ENCODE peak calls at places on chromosomes 6 and 20, in four cellular contexts. N is upper lobe of right lung, M is left lung, V is tibial artery. E is an unnamed sample.

GRCh38 chr20:37314617-37315292 is 25.3 kb downstream of the MANBAL start:
- DNase-seq in M (no peak), V (peak; percentile 83), N (no peak), E (no peak)

GRCh38 chr20:34704177-34705007 is at the start of gene TP53INP2:
- DNase-seq in M (peak; percentile 95), V (peak; percentile 96), N (peak; percentile 96), E (peak; percentile 88)

GRCh38 chr6:124432632-124433031 is 529.6 kb upstream of the RNF217 start:
- DNase-seq in V (no peak), M (no peak), N (no peak), E (no peak)

GRCh38 chr6:5781966-5782556 is 224.7 kb downstream of the NRN1 start:
- DNase-seq in N (no peak), V (no peak), M (no peak), E (no peak)

GRCh38 chr20:47233333-47234188 is 122.9 kb downstream of the ZMYND8 start:
- DNase-seq in N (no peak), V (no peak), M (no peak), E (no peak)

GRCh38 chr6:159163901-159164370 is 5.3 kb upstream of the FNDC1 start:
- DNase-seq in N (no peak), V (no peak), M (no peak), E (no peak)

GRCh38 chr6:167441653-167442644 is 117.1 kb downstream of the TTLL2 start:
- DNase-seq in V (no peak), N (no peak), M (no peak), E (no peak)

GRCh38 chr20:40778894-40779496 is 90.0 kb upstream of the MAFB start:
- DNase-seq in N (no peak), V (no peak), M (no peak), E (no peak)

GRCh38 chr20:51608060-51608459 is 65.5 kb upstream of the NFATC2 start:
- DNase-seq in V (no peak), M (no peak), N (no peak), E (no peak)

GRCh38 chr20:11379257-11380011 is 538.3 kb upstream of the BTBD3 start:
- DNase-seq in V (no peak), N (no peak), M (peak; percentile 44), E (no peak)

GRCh38 chr6:39393075-39393474 is 70.6 kb upstream of the KCNK16 start:
- DNase-seq in N (no peak), M (no peak), V (no peak), E (no peak)

GRCh38 chr20:51732454-51732791 is 35.8 kb downstream of the ATP9A start:
- DNase-seq in V (no peak), M (no peak), N (no peak), E (no peak)

GRCh38 chr6:132648356-132648755 is 10.6 kb downstream of the TAAR1 start:
- DNase-seq in V (no peak), M (no peak), N (no peak), E (no peak)

GRCh38 chr6:75893058-75893775 is 144.2 kb downstream of the MYO6 start:
- DNase-seq in M (no peak), V (no peak), N (no peak), E (no peak)

GRCh38 chr6:7910654-7911344 is at the start of gene TXNDC5:
- DNase-seq in V (peak; percentile 89), N (peak; percentile 93), M (peak; percentile 96), E (peak; percentile 55)

GRCh38 chr6:135325624-135326424 is 144.7 kb downstream of the MYB start:
- DNase-seq in N (no peak), M (no peak), V (no peak), E (no peak)

GRCh38 chr6:52286798-52287432 is 2.4 kb upstream of the MCM3 start:
- DNase-seq in N (peak; percentile 78), V (peak; percentile 74), M (no peak), E (peak; percentile 50)

GRCh38 chr6:13194852-13195251 is 133.5 kb downstream of the TBC1D7 start:
- DNase-seq in N (no peak), V (no peak), M (peak; percentile 73), E (no peak)

GRCh38 chr6:33215761-33216649 is 7.7 kb downstream of the RING1 start:
- DNase-seq in V (peak; percentile 35), M (no peak), N (no peak), E (no peak)

GRCh38 chr6:37998366-37998765 is 178.8 kb downstream of the ZFAND3 start:
- DNase-seq in M (no peak), N (no peak), V (no peak), E (no peak)

GRCh38 chr6:50113114-50113857 is 63.6 kb upstream of the DEFB112 start:
- DNase-seq in M (peak; percentile 2), N (no peak), V (no peak), E (no peak)

GRCh38 chr20:36548006-36548315 is 6.6 kb downstream of the MYL9 start:
- DNase-seq in V (peak; percentile 70), N (no peak), M (no peak), E (no peak)

GRCh38 chr6:130365166-130366010 is 429 bp upstream of the TMEM200A start:
- DNase-seq in M (peak; percentile 80), V (no peak), N (peak; percentile 73), E (peak; percentile 15)

GRCh38 chr6:52840763-52841585 is at the start of gene GSTA5:
- DNase-seq in M (no peak), V (no peak), N (no peak), E (no peak)

GRCh38 chr6:6931047-6932025 is 176.4 kb upstream of the RREB1 start:
- DNase-seq in V (no peak), M (no peak), N (no peak), E (no peak)

GRCh38 chr6:157586088-157586414 is 205.1 kb downstream of the ZDHHC14 start:
- DNase-seq in M (no peak), V (no peak), N (no peak), E (no peak)

GRCh38 chr6:21158149-21158548 is 435.4 kb upstream of the SOX4 start:
- DNase-seq in M (no peak), N (no peak), V (no peak), E (no peak)

GRCh38 chr6:28142446-28142845 is 763 bp downstream of the ZKSCAN8 start:
- DNase-seq in N (no peak), M (no peak), V (no peak), E (no peak)

GRCh38 chr6:5050009-5050408 is 35.1 kb upstream of the PPP1R3G start:
- DNase-seq in V (no peak), M (no peak), N (no peak), E (no peak)

GRCh38 chr20:36084897-36085617 is 69.5 kb upstream of the EPB41L1 start:
- DNase-seq in N (no peak), M (no peak), V (no peak), E (no peak)

GRCh38 chr6:9484686-9485085 is 930.2 kb downstream of the TFAP2A start:
- DNase-seq in N (no peak), M (no peak), V (no peak), E (no peak)

GRCh38 chr20:56160956-56161355 is 87.6 kb upstream of the MC3R start:
- DNase-seq in M (no peak), V (no peak), N (no peak), E (no peak)

GRCh38 chr6:29926795-29927427 is 15.4 kb upstream of the HLA-A start:
- DNase-seq in N (peak; percentile 91), M (peak; percentile 95), V (peak; percentile 83), E (peak; percentile 79)

GRCh38 chr6:117215353-117216090 is 49.8 kb upstream of the VGLL2 start:
- DNase-seq in N (no peak), M (no peak), V (no peak), E (no peak)
- H3K9me3 ChIP-seq in N (no peaks in the 10 kb centered on the region), M (no peaks in the 10 kb centered on the region), V (no peaks in the 10 kb centered on the region), E (no peaks in the 10 kb centered on the region)

DNA sequence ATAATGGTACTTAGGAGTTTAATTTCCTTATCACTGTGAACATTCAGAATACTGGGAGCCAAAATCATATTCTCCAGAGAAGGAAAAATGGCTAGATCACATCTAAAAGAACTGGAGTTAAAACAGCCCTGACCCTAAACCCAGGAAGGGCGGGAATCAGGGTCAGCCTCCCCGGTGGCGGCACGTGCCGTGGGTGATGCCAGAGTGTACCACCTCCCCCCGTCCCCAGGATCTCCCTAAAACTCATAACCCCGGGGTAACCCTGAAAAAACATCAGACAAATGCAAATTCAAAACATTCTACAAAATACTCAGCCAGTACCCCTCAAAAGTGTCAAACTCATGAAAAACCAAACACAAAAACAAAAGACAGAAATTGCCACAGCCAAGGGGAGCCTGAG is 148.3 kb downstream of the DLL1 start:
- DNase-seq in V (peak; percentile 27), M (no peak), N (peak; percentile 45), E (no peak)
- H3K9me3 ChIP-seq in V (no peaks in the 10 kb centered on the region), M (no peaks in the 10 kb centered on the region), N (no peaks in the 10 kb centered on the region), E (no peaks in the 10 kb centered on the region)

DNA sequence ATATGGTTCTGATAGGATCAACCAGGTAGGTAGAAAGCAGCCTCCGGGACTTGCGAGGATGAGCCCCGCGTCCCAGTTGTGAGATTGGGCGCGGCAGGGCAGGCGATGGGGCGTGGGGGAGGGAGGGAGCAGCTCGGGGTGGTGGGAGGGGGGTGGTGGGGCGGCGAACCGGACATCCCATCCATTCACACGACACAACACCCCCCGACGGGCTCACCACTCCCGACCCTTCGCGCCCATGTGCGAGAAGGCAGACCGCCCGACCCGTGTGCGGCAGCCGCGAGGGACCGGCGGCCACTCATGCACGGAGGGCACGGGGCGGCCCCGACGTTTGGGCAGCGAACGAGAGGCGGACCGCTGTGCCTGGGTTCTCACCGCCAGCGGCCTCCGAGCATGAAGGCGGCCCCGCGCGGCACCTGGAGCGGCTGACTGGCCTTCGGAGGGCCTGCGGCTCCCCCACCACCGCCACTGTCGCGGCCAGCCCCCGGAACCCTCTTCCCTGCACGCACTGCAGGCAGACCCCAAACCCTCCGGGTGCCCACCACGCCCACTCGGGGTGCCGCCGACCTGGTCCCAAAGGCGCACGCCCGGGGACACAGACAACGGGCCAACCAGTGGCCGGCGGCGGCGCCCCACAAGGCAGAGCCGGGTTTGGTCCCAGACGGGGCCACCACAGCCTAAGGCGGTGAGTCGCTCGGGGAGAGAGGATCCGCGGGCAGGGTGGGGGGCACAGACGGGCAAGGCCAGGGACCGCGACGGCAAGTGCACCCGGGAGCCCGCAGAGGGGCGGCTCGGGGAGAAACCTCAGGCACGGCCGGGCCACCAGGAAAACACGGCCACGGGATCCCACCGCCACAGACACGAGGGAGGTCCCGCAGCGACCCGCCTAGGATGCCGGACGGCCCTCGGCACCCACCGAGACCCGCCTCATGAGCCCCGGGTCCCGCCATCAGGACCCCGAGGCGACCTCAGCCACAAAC is 769.2 kb upstream of the DEFB115 start:
- DNase-seq in M (peak; percentile 79), N (no peak), V (no peak), E (no peak)
- H3K9me3 ChIP-seq in M (no peaks in the 10 kb centered on the region), N (no peaks in the 10 kb centered on the region), V (peaks cover 47% of the 10 kb centered on the region), E (no peaks in the 10 kb centered on the region)

GRCh38 chr20:59645316-59645715 is 41.0 kb downstream of the PHACTR3 start:
- DNase-seq in N (no peak), V (no peak), M (no peak), E (no peak)

GRCh38 chr20:59646487-59646886 is 42.1 kb downstream of the PHACTR3 start:
- DNase-seq in V (no peak), N (no peak), M (no peak), E (no peak)

GRCh38 chr20:59644371-59644939 is 40.1 kb downstream of the PHACTR3 start:
- DNase-seq in N (no peak), M (no peak), V (no peak), E (no peak)

GRCh38 chr20:59647271-59647670 is 42.9 kb downstream of the PHACTR3 start:
- DNase-seq in V (no peak), M (no peak), N (no peak), E (no peak)

GRCh38 chr20:59645761-59646171 is 41.4 kb downstream of the PHACTR3 start:
- DNase-seq in V (no peak), N (no peak), M (no peak), E (no peak)
- H3K9me3 ChIP-seq in V (no peaks in the 10 kb centered on the region), N (no peaks in the 10 kb centered on the region), M (no peaks in the 10 kb centered on the region), E (no peaks in the 10 kb centered on the region)